ENCODE peak calls at places on chromosomes 6 and 20, in five cellular contexts. M is activated CD4-positive, alpha-beta T cell treated with anti-CD3 and anti-CD28 coated beads for 24 hours; G is naive thymus-derived CD8-positive, alpha-beta T cell; Q is tibial artery; K is posterior cingulate gyrus. Z is an unnamed sample.

GRCh38 chr6:25026723-25027122 is 91.0 kb upstream of the RIPOR2 start:
- DNase-seq in Q (no peak), G (no peak), M (no peak), K (no peak), Z (no peak)

GRCh38 chr6:126015869-126016268 is 29.5 kb downstream of the TRMT11 start:
- DNase-seq in Q (no peak), G (no peak), K (no peak), M (no peak), Z (no peak)

GRCh38 chr6:70135219-70135769 is 167.6 kb downstream of the COL9A1 start:
- DNase-seq in M (no peak), Q (no peak), G (no peak), K (no peak), Z (no peak)

GRCh38 chr20:63977392-63978276 is 1.8 kb downstream of the SAMD10 start:
- DNase-seq in Q (no peak), G (no peak), M (peak; percentile 45), K (no peak), Z (peak; percentile 53)

GRCh38 chr6:106643061-106643460 is 13.7 kb downstream of the QRSL1 start:
- DNase-seq in K (no peak), M (no peak), G (no peak), Q (no peak), Z (no peak)

GRCh38 chr20:50037575-50037974 is 54.8 kb downstream of the SNAI1 start:
- DNase-seq in K (no peak), G (no peak), Q (no peak), M (no peak), Z (no peak)

GRCh38 chr6:125357515-125358256 is 55.9 kb upstream of the HDDC2 start:
- DNase-seq in Q (no peak), M (no peak), K (no peak), G (peak; percentile 1), Z (no peak)

GRCh38 chr20:8043687-8044278 is 24.2 kb upstream of the TMX4 start:
- DNase-seq in M (peak; percentile 32), K (no peak), G (peak; percentile 39), Q (no peak), Z (peak; percentile 84)

GRCh38 chr6:155771822-155772221 is 316.2 kb upstream of the NOX3 start:
- DNase-seq in M (no peak), Q (no peak), K (no peak), G (no peak), Z (no peak)

GRCh38 chr6:70033781-70034180 is 167.4 kb downstream of the COL19A1 start:
- DNase-seq in M (no peak), Q (no peak), K (no peak), G (no peak), Z (no peak)

GRCh38 chr20:19775353-19776201 is 17.5 kb downstream of the RIN2 start:
- DNase-seq in G (no peak), Q (no peak), M (no peak), K (no peak), Z (peak; percentile 76)

GRCh38 chr6:34284563-34285545 is 36.0 kb upstream of the SMIM29 start:
- DNase-seq in M (no peak), G (no peak), K (peak; percentile 33), Q (peak; percentile 77), Z (no peak)

GRCh38 chr6:137867685-137868509 is 838 bp downstream of the TNFAIP3 start:
- DNase-seq in Q (peak; percentile 71), G (peak; percentile 63), M (no peak), K (no peak), Z (peak; percentile 20)

GRCh38 chr20:40868568-40869223 is 159.9 kb upstream of the TOP1 start:
- DNase-seq in K (no peak), G (no peak), M (no peak), Q (peak; percentile 81), Z (no peak)

GRCh38 chr6:75285156-75285639 is 606 bp upstream of the TMEM30A start:
- DNase-seq in G (no peak), M (no peak), K (no peak), Q (no peak), Z (no peak)

GRCh38 chr20:52294106-52294628 is 102.6 kb upstream of the ZFP64 start:
- DNase-seq in M (no peak), K (no peak), Q (no peak), G (no peak), Z (no peak)

GRCh38 chr6:37547564-37548061 is 47.9 kb upstream of the CCDC167 start:
- DNase-seq in G (no peak), K (no peak), M (no peak), Q (no peak), Z (no peak)

GRCh38 chr6:129113637-129114036 is 230.7 kb downstream of the LAMA2 start:
- DNase-seq in G (no peak), K (no peak), Q (no peak), M (no peak), Z (no peak)

GRCh38 chr20:46575394-46575793 is 24.9 kb upstream of the OCSTAMP start:
- DNase-seq in M (no peak), G (no peak), K (no peak), Q (no peak), Z (no peak)

GRCh38 chr6:7156666-7157278 is 49.0 kb downstream of the RREB1 start:
- DNase-seq in K (no peak), M (no peak), G (no peak), Q (no peak), Z (no peak)

GRCh38 chr20:44448753-44449546 is 26.7 kb upstream of the TTPAL start:
- DNase-seq in G (no peak), Q (no peak), K (no peak), M (no peak), Z (peak; percentile 35)

GRCh38 chr6:37882724-37883413 is 63.3 kb downstream of the ZFAND3 start:
- DNase-seq in G (no peak), K (no peak), M (no peak), Q (no peak), Z (no peak)

GRCh38 chr6:41408982-41409381 is 73.6 kb downstream of the NCR2 start:
- DNase-seq in M (no peak), K (no peak), G (no peak), Q (no peak), Z (no peak)

GRCh38 chr6:111566873-111567517 is 38.7 kb downstream of the TRAF3IP2 start:
- DNase-seq in M (no peak), G (peak; percentile 10), Q (no peak), K (peak; percentile 29), Z (no peak)

GRCh38 chr6:48567016-48567415 is 456.0 kb upstream of the PTCHD4 start:
- DNase-seq in Q (no peak), G (no peak), K (no peak), M (no peak), Z (no peak)

GRCh38 chr20:36408219-36408618 is 102.1 kb downstream of the DLGAP4 start:
- DNase-seq in M (no peak), G (no peak), K (no peak), Q (no peak), Z (peak; percentile 94)

GRCh38 chr6:31952140-31952805 is 6.4 kb downstream of the CFB start:
- DNase-seq in Q (no peak), M (no peak), G (no peak), K (peak; percentile 62), Z (peak; percentile 79)

GRCh38 chr20:47348539-47349142 is 7.9 kb downstream of the ZMYND8 start:
- DNase-seq in G (no peak), K (no peak), Q (no peak), M (no peak), Z (no peak)

Z was measured in HT-29.